ENCODE peak calls at places on chromosomes 16 and 17, in five cellular contexts. One of them, this sample, is unnamed.

GRCh38 chr16:50946098-50946497 is 204.2 kb downstream of the CYLD start:
- DNase-seq in ELF-1: no peak
- DNase-seq in body of pancreas: no peak
- DNase-seq in activated CD4-positive, alpha-beta T cell treated with anti-CD3 and anti-CD28 coated beads, Interleukin-2, amount 50 U/mL, for 24 hours: no peak
- DNase-seq in activated naive CD8-positive, alpha-beta T cell treated with anti-CD3 and anti-CD28 coated beads for 36 hours: no peak
- DNase-seq in this sample: no peak

GRCh38 chr17:6269474-6269873 is 165.4 kb downstream of the AIPL1 start:
- DNase-seq in ELF-1: peak
- DNase-seq in body of pancreas: peak
- DNase-seq in activated CD4-positive, alpha-beta T cell treated with anti-CD3 and anti-CD28 coated beads, Interleukin-2, amount 50 U/mL, for 24 hours: no peak
- DNase-seq in activated naive CD8-positive, alpha-beta T cell treated with anti-CD3 and anti-CD28 coated beads for 36 hours: peak
- DNase-seq in this sample: peak

GRCh38 chr17:4747847-4748246 is 8.1 kb upstream of the CXCL16 start:
- DNase-seq in ELF-1: no peak
- DNase-seq in body of pancreas: no peak
- DNase-seq in activated CD4-positive, alpha-beta T cell treated with anti-CD3 and anti-CD28 coated beads, Interleukin-2, amount 50 U/mL, for 24 hours: no peak
- DNase-seq in activated naive CD8-positive, alpha-beta T cell treated with anti-CD3 and anti-CD28 coated beads for 36 hours: no peak
- DNase-seq in this sample: peak

GRCh38 chr16:71807905-71808592 is 585 bp downstream of the AP1G1 start:
- DNase-seq in ELF-1: peak
- DNase-seq in body of pancreas: peak
- DNase-seq in activated CD4-positive, alpha-beta T cell treated with anti-CD3 and anti-CD28 coated beads, Interleukin-2, amount 50 U/mL, for 24 hours: peak
- DNase-seq in activated naive CD8-positive, alpha-beta T cell treated with anti-CD3 and anti-CD28 coated beads for 36 hours: no peak
- DNase-seq in this sample: no peak

GRCh38 chr16:24218299-24218698 is 37.8 kb upstream of the CACNG3 start:
- DNase-seq in ELF-1: no peak
- DNase-seq in body of pancreas: no peak
- DNase-seq in activated CD4-positive, alpha-beta T cell treated with anti-CD3 and anti-CD28 coated beads, Interleukin-2, amount 50 U/mL, for 24 hours: no peak
- DNase-seq in activated naive CD8-positive, alpha-beta T cell treated with anti-CD3 and anti-CD28 coated beads for 36 hours: no peak
- DNase-seq in this sample: no peak

GRCh38 chr16:87855852-87856715 is 13.2 kb downstream of the SLC7A5 start:
- DNase-seq in ELF-1: peak
- DNase-seq in body of pancreas: no peak
- DNase-seq in activated CD4-positive, alpha-beta T cell treated with anti-CD3 and anti-CD28 coated beads, Interleukin-2, amount 50 U/mL, for 24 hours: no peak
- DNase-seq in activated naive CD8-positive, alpha-beta T cell treated with anti-CD3 and anti-CD28 coated beads for 36 hours: no peak
- DNase-seq in this sample: peak

GRCh38 chr17:8087075-8087941 is at the start of gene ALOX12B:
- DNase-seq in ELF-1: no peak
- DNase-seq in body of pancreas: no peak
- DNase-seq in activated CD4-positive, alpha-beta T cell treated with anti-CD3 and anti-CD28 coated beads, Interleukin-2, amount 50 U/mL, for 24 hours: no peak
- DNase-seq in activated naive CD8-positive, alpha-beta T cell treated with anti-CD3 and anti-CD28 coated beads for 36 hours: no peak
- DNase-seq in this sample: no peak

GRCh38 chr16:3283525-3284447 is 495 bp downstream of the ZNF263 start:
- DNase-seq in ELF-1: no peak
- DNase-seq in body of pancreas: peak
- DNase-seq in activated CD4-positive, alpha-beta T cell treated with anti-CD3 and anti-CD28 coated beads, Interleukin-2, amount 50 U/mL, for 24 hours: no peak
- DNase-seq in activated naive CD8-positive, alpha-beta T cell treated with anti-CD3 and anti-CD28 coated beads for 36 hours: no peak
- DNase-seq in this sample: no peak

GRCh38 chr17:74924250-74924948 is at the start of gene OTOP2:
- DNase-seq in ELF-1: no peak
- DNase-seq in body of pancreas: no peak
- DNase-seq in activated CD4-positive, alpha-beta T cell treated with anti-CD3 and anti-CD28 coated beads, Interleukin-2, amount 50 U/mL, for 24 hours: no peak
- DNase-seq in activated naive CD8-positive, alpha-beta T cell treated with anti-CD3 and anti-CD28 coated beads for 36 hours: no peak
- DNase-seq in this sample: no peak

This sample was measured in activated CD8-positive, alpha-beta T cell treated with anti-CD3 and anti-CD28 coated beads, Interleukin-2, amount 10 ng/mL, durations not matched to agents 7 days and 5 days.